ENCODE peak calls at places on chromosomes 11 and 22, in ten cellular contexts. I, A, K, G, X, P, L, T, M and Z are unnamed samples.

GRCh38 chr11:74702383-74703007 is 28.7 kb downstream of the CHRDL2 start:
- DNase-seq in I (peak; percentile 84), A (peak; percentile 69), K (peak; percentile 46), G (peak; percentile 74), X (peak; percentile 60), P (peak; percentile 65), L (peak; percentile 62), T (no peak), M (peak; percentile 80), Z (peak; percentile 72)

GRCh38 chr22:20979243-20979809 is 2.8 kb upstream of the LZTR1 start:
- DNase-seq in I (peak; percentile 95), A (peak; percentile 71), K (peak; percentile 89), G (peak; percentile 63), X (peak; percentile 71), P (peak; percentile 59), L (peak; percentile 84), T (no peak), M (peak; percentile 99), Z (no peak)

GRCh38 chr11:81098471-81098870 is 1635.2 kb downstream of the FAM181B start:
- DNase-seq in I (no peak), A (no peak), K (no peak), G (no peak), X (no peak), P (no peak), L (no peak), T (no peak), M (no peak), Z (no peak)

GRCh38 chr22:29369460-29369859 is 18.9 kb downstream of the AP1B1 start:
- DNase-seq in I (peak; percentile 71), A (peak; percentile 85), K (peak; percentile 70), G (peak; percentile 54), X (peak; percentile 79), P (peak; percentile 29), L (peak; percentile 80), T (no peak), M (peak; percentile 72), Z (no peak)

GRCh38 chr22:24400726-24401596 is 26.4 kb upstream of the ADORA2A start:
- DNase-seq in I (no peak), A (no peak), K (no peak), G (no peak), X (no peak), P (no peak), L (no peak), T (no peak), M (no peak), Z (no peak)

GRCh38 chr11:124873980-124874379 is 8.7 kb downstream of the ROBO3 start:
- DNase-seq in I (no peak), A (no peak), K (no peak), G (no peak), X (no peak), P (no peak), L (no peak), T (no peak), M (no peak), Z (no peak)

GRCh38 chr11:67267188-67268035 is 1.1 kb downstream of the GRK2 start:
- DNase-seq in I (no peak), A (no peak), K (peak; percentile 57), G (peak; percentile 39), X (no peak), P (peak; percentile 44), L (no peak), T (no peak), M (no peak), Z (peak; percentile 67)

GRCh38 chr11:129041611-129042018 is 98.9 kb upstream of the TP53AIP1 start:
- DNase-seq in I (no peak), A (no peak), K (no peak), G (no peak), X (no peak), P (no peak), L (no peak), T (no peak), M (no peak), Z (no peak)

GRCh38 chr11:46857666-46858065 is 11.6 kb upstream of the CKAP5 start:
- DNase-seq in I (no peak), A (no peak), K (no peak), G (no peak), X (no peak), P (no peak), L (no peak), T (no peak), M (no peak), Z (no peak)

GRCh38 chr11:2994336-2994730 is 2.2 kb upstream of the NAP1L4 start:
- DNase-seq in I (no peak), A (no peak), K (no peak), G (no peak), X (no peak), P (no peak), L (no peak), T (no peak), M (no peak), Z (no peak)

GRCh38 chr11:134821422-134821821 is 409.4 kb upstream of the B3GAT1 start:
- DNase-seq in I (no peak), A (no peak), K (no peak), G (no peak), X (no peak), P (no peak), L (no peak), T (no peak), M (peak; percentile 32), Z (peak; percentile 10)

GRCh38 chr11:2305140-2305861 is 3.5 kb downstream of the TSPAN32 start:
- DNase-seq in I (peak; percentile 89), A (peak; percentile 67), K (peak; percentile 87), G (peak; percentile 90), X (peak; percentile 87), P (peak; percentile 87), L (peak; percentile 86), T (peak; percentile 29), M (peak; percentile 85), Z (no peak)

GRCh38 chr22:30327864-30328345 is 1.2 kb upstream of the TBC1D10A start:
- DNase-seq in I (peak; percentile 31), A (no peak), K (no peak), G (no peak), X (no peak), P (peak; percentile 29), L (no peak), T (no peak), M (peak; percentile 57), Z (peak; percentile 61)

GRCh38 chr22:19679476-19680099 is 34.7 kb upstream of the SEPTIN5 start:
- DNase-seq in I (peak; percentile 53), A (no peak), K (no peak), G (no peak), X (peak; percentile 65), P (peak; percentile 61), L (peak; percentile 36), T (no peak), M (peak; percentile 79), Z (no peak)

GRCh38 chr11:44564653-44565007 is 833 bp upstream of the CD82 start:
- DNase-seq in I (no peak), A (peak; percentile 65), K (peak; percentile 87), G (no peak), X (peak; percentile 87), P (peak; percentile 92), L (peak; percentile 89), T (peak; percentile 29), M (peak; percentile 45), Z (peak; percentile 76)

GRCh38 chr11:75262436-75262835 is 21.9 kb downstream of the TPBGL start:
- DNase-seq in I (no peak), A (no peak), K (peak; percentile 18), G (peak; percentile 6), X (no peak), P (no peak), L (no peak), T (no peak), M (no peak), Z (no peak)

GRCh38 chr11:41235670-41236069 is 223.8 kb downstream of the LRRC4C start:
- DNase-seq in I (no peak), A (no peak), K (no peak), G (no peak), X (no peak), P (no peak), L (no peak), T (no peak), M (no peak), Z (no peak)

GRCh38 chr11:35911616-35912165 is 32.2 kb upstream of the LDLRAD3 start:
- DNase-seq in I (no peak), A (no peak), K (no peak), G (no peak), X (no peak), P (no peak), L (no peak), T (no peak), M (no peak), Z (no peak)

GRCh38 chr22:30195245-30196140 is 51.1 kb downstream of the LIF start:
- DNase-seq in I (no peak), A (peak; percentile 58), K (no peak), G (peak; percentile 46), X (no peak), P (peak; percentile 72), L (no peak), T (no peak), M (no peak), Z (no peak)

GRCh38 chr22:37052386-37053309 is 1.1 kb downstream of the KCTD17 start:
- DNase-seq in I (no peak), A (no peak), K (no peak), G (no peak), X (no peak), P (no peak), L (no peak), T (no peak), M (no peak), Z (no peak)
- H3K27ac ChIP-seq in I (no peak overlapping the region), A (no peak overlapping the region), K (no peak overlapping the region), G (peak overlapping the region; percentile 48), X (no peak overlapping the region), P (no peak overlapping the region), L (no peak overlapping the region), T (peak overlapping the region; percentile 68), M (no peak overlapping the region), Z (no peak overlapping the region)

DNA sequence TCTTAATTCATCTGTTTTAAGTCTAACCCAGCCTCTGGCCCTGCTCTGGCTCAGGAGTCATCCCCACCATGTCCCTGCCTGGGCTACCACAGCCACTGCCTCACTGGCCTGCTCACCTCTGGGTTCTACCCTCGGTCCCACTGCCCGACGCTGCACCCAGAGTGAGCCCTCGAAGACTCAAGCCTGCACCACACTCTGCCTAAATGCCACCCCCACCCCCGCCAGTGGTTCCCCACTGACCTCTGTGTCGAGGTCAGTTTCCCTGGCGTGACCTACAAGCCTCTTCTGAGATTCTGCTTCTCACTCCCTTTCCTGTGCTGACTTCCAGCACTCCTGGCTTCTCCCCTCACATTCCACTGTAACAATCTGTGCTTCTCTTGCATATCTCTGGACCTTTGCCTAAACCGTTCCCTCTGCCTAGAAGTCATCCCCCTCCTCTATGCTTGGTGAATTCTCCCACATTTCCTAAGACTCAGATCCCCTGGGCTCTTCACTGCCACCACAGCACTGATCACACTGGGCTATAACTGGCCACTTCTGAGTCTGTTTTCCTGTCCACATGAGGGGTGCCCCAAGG is 12.5 kb upstream of the PDE2A start:
- DNase-seq in I (no peak), A (no peak), K (no peak), G (peak; percentile 43), X (no peak), P (no peak), L (no peak), T (no peak), M (no peak), Z (no peak)
- H3K27ac ChIP-seq in I (no peak overlapping the region), A (no peak overlapping the region), K (peak overlapping the region; percentile 69), G (peak overlapping the region; percentile 75), X (no peak overlapping the region), P (no peak overlapping the region), L (peak overlapping the region; percentile 14), T (peak overlapping the region; percentile 59), M (no peak overlapping the region), Z (no peak overlapping the region)

GRCh38 chr11:637593-638507 is 781 bp downstream of the DRD4 start:
- DNase-seq in I (peak; percentile 72), A (no peak), K (no peak), G (no peak), X (no peak), P (no peak), L (no peak), T (no peak), M (no peak), Z (no peak)
- H3K27ac ChIP-seq in I (peak overlapping the region; percentile 96), A (no peak overlapping the region), K (no peak overlapping the region), G (no peak overlapping the region), X (no peak overlapping the region), P (no peak overlapping the region), L (no peak overlapping the region), T (no peak overlapping the region), M (no peak overlapping the region), Z (no peak overlapping the region)

GRCh38 chr11:12381875-12382274 is 4.5 kb downstream of the PARVA start:
- DNase-seq in I (no peak), A (no peak), K (no peak), G (no peak), X (no peak), P (no peak), L (no peak), T (no peak), M (no peak), Z (no peak)
- H3K27ac ChIP-seq in I (no peak overlapping the region), A (no peak overlapping the region), K (peak overlapping the region; percentile 15), G (no peak overlapping the region), X (no peak overlapping the region), P (no peak overlapping the region), L (no peak overlapping the region), T (peak overlapping the region; percentile 96), M (no peak overlapping the region), Z (no peak overlapping the region)